ENCODE peak calls at places on chromosome 2, in six cellular contexts. D, S, M, V, N and L are unnamed samples.
A peak's percentile ranks its signal among the peaks of the same experiment; 100 is the strongest.

GRCh38 chr2:205769494-205769848 is 87.2 kb downstream of the NRP2 start:
- DNase-seq in D (no peak), S (no peak), M (no peak), V (no peak), N (no peak), L (no peak)

GRCh38 chr2:12348216-12348615 is 368.5 kb upstream of the TRIB2 start:
- DNase-seq in D (no peak), S (no peak), M (no peak), V (no peak), N (no peak), L (no peak)

GRCh38 chr2:127174977-127175376 is 45.1 kb downstream of the CYP27C1 start:
- DNase-seq in D (peak; percentile 13), S (peak; percentile 30), M (no peak), V (peak; percentile 24), N (peak; percentile 34), L (no peak)

GRCh38 chr2:220104871-220105351 is 477.5 kb downstream of the SLC4A3 start:
- DNase-seq in D (no peak), S (peak; percentile 59), M (no peak), V (peak; percentile 20), N (no peak), L (no peak)

GRCh38 chr2:135657806-135658582 is 83.7 kb upstream of the UBXN4 start:
- DNase-seq in D (no peak), S (no peak), M (peak; percentile 38), V (no peak), N (no peak), L (peak; percentile 28)

GRCh38 chr2:75238670-75239330 is 39.5 kb upstream of the TACR1 start:
- DNase-seq in D (no peak), S (no peak), M (no peak), V (no peak), N (no peak), L (no peak)

GRCh38 chr2:120783371-120783791 is 47.7 kb downstream of the GLI2 start:
- DNase-seq in D (no peak), S (peak; percentile 20), M (no peak), V (no peak), N (peak; percentile 27), L (no peak)

GRCh38 chr2:196368546-196369225 is 197.3 kb upstream of the STK17B start:
- DNase-seq in D (no peak), S (no peak), M (no peak), V (no peak), N (no peak), L (no peak)

GRCh38 chr2:40367652-40368051 is 84.2 kb downstream of the SLC8A1 start:
- DNase-seq in D (no peak), S (peak; percentile 45), M (no peak), V (no peak), N (no peak), L (no peak)

GRCh38 chr2:232214053-232214452 is 164.5 kb upstream of the ALPP start:
- DNase-seq in D (no peak), S (no peak), M (no peak), V (no peak), N (no peak), L (no peak)

GRCh38 chr2:75580606-75581005 is 19.9 kb upstream of the EVA1A start:
- DNase-seq in D (no peak), S (no peak), M (no peak), V (no peak), N (no peak), L (no peak)

GRCh38 chr2:128642801-128643200 is 324.1 kb upstream of the HS6ST1 start:
- DNase-seq in D (no peak), S (no peak), M (no peak), V (no peak), N (no peak), L (no peak)

GRCh38 chr2:209642146-209642815 is 129.4 kb upstream of the UNC80 start:
- DNase-seq in D (no peak), S (peak; percentile 62), M (no peak), V (no peak), N (no peak), L (no peak)

GRCh38 chr2:220684099-220684498 is 888.0 kb downstream of the EPHA4 start:
- DNase-seq in D (no peak), S (no peak), M (no peak), V (peak; percentile 61), N (no peak), L (no peak)

GRCh38 chr2:199848323-199848722 is 2.7 kb downstream of the FTCDNL1 start:
- DNase-seq in D (peak; percentile 41), S (peak; percentile 48), M (no peak), V (peak; percentile 19), N (no peak), L (no peak)

GRCh38 chr2:66569321-66569851 is 134.5 kb downstream of the MEIS1 start:
- DNase-seq in D (no peak), S (peak; percentile 92), M (no peak), V (peak; percentile 94), N (peak; percentile 29), L (no peak)

GRCh38 chr2:226364217-226364616 is 435.4 kb downstream of the IRS1 start:
- DNase-seq in D (no peak), S (no peak), M (no peak), V (no peak), N (no peak), L (no peak)

GRCh38 chr2:66446178-66446860 is 11.4 kb downstream of the MEIS1 start:
- DNase-seq in D (no peak), S (no peak), M (no peak), V (no peak), N (no peak), L (no peak)

GRCh38 chr2:218448934-218449333 is 30.0 kb downstream of the VIL1 start:
- DNase-seq in D (peak; percentile 21), S (no peak), M (no peak), V (no peak), N (no peak), L (no peak)

GRCh38 chr2:36329746-36330145 is 25.8 kb upstream of the CRIM1 start:
- DNase-seq in D (no peak), S (no peak), M (no peak), V (peak; percentile 70), N (no peak), L (no peak)

GRCh38 chr2:208306291-208306690 is 40.2 kb downstream of the PIKFYVE start:
- DNase-seq in D (no peak), S (no peak), M (no peak), V (no peak), N (no peak), L (no peak)

GRCh38 chr2:58146707-58147106 is 94.4 kb downstream of the FANCL start:
- DNase-seq in D (no peak), S (no peak), M (no peak), V (no peak), N (no peak), L (no peak)

GRCh38 chr2:12076810-12077209 is 330.4 kb downstream of the LPIN1 start:
- DNase-seq in D (peak; percentile 69), S (no peak), M (no peak), V (no peak), N (peak; percentile 84), L (no peak)

GRCh38 chr2:85266424-85267041 is 61.3 kb downstream of the TGOLN2 start:
- DNase-seq in D (peak; percentile 55), S (peak; percentile 78), M (no peak), V (no peak), N (peak; percentile 42), L (peak; percentile 74)

GRCh38 chr2:8993902-8994278 is 9.6 kb downstream of the MBOAT2 start:
- DNase-seq in D (no peak), S (no peak), M (no peak), V (no peak), N (no peak), L (no peak)